ENCODE peak calls at places on chromosomes 1 and 21, in nine cellular contexts. R is GM12891, S is ovary, U is HepG2, N is GM12892, W is uterus, O is tibial nerve, C is GM12878, T is body of pancreas. H is an unnamed sample.

GRCh38 chr1:966603-967295 is 467 bp downstream of the PLEKHN1 start:
- DNase-seq in O (no peak), W (peak; percentile 45), S (no peak), N (peak; percentile 97), C (no peak), R (peak; percentile 96), U (peak; percentile 31), T (peak; percentile 78), H (peak; percentile 86)

GRCh38 chr1:156813750-156814570 is 2.7 kb downstream of the SH2D2A start:
- DNase-seq in S (peak; percentile 64), W (peak; percentile 49), T (peak; percentile 71), R (peak; percentile 76), O (peak; percentile 33), C (no peak), N (peak; percentile 78), U (peak; percentile 35), H (no peak)

GRCh38 chr1:84504580-84505021 is 1.6 kb upstream of the SPATA1 start:
- DNase-seq in C (no peak), R (no peak), W (no peak), T (no peak), U (no peak), N (no peak), O (no peak), S (no peak), H (no peak)

GRCh38 chr1:157155658-157156057 is 17.5 kb upstream of the ETV3 start:
- DNase-seq in S (peak; percentile 25), W (peak; percentile 31), R (no peak), N (no peak), O (no peak), T (no peak), C (no peak), U (peak; percentile 31), H (no peak)

GRCh38 chr1:4585216-4585615 is 69.2 kb upstream of the AJAP1 start:
- DNase-seq in N (no peak), W (no peak), U (no peak), O (no peak), R (peak; percentile 46), T (peak; percentile 17), C (no peak), S (no peak), H (no peak)

GRCh38 chr1:226444901-226445300 is 37.0 kb upstream of the PARP1 start:
- DNase-seq in O (no peak), W (no peak), C (peak; percentile 83), T (no peak), N (peak; percentile 56), R (peak; percentile 56), U (no peak), S (no peak), H (no peak)

GRCh38 chr1:168637350-168637991 is 61.1 kb downstream of the XCL1 start:
- DNase-seq in U (peak; percentile 41), W (no peak), R (no peak), S (no peak), O (no peak), N (no peak), C (no peak), T (peak; percentile 16), H (no peak)

GRCh38 chr21:33265664-33266049 is 510 bp upstream of the IL10RB start:
- DNase-seq in U (no peak), N (no peak), S (no peak), O (no peak), R (no peak), C (peak; percentile 68), T (no peak), W (no peak), H (no peak)

GRCh38 chr1:183962903-183963302 is 74.6 kb downstream of the COLGALT2 start:
- DNase-seq in U (no peak), T (no peak), C (no peak), N (no peak), W (no peak), O (no peak), S (no peak), R (no peak), H (no peak)

GRCh38 chr1:20484526-20485462 is 1.2 kb downstream of the CAMK2N1 start:
- DNase-seq in R (no peak), C (no peak), W (no peak), U (no peak), O (no peak), N (no peak), T (no peak), S (peak; percentile 53), H (no peak)

GRCh38 chr21:34526618-34527290 is 14.7 kb upstream of the KCNE1 start:
- DNase-seq in W (peak; percentile 77), R (no peak), S (peak; percentile 65), O (peak; percentile 44), N (no peak), T (peak; percentile 85), C (no peak), U (peak; percentile 96), H (peak; percentile 78)

GRCh38 chr21:36847189-36847588 is 119.3 kb downstream of the HLCS start:
- DNase-seq in N (no peak), T (no peak), O (no peak), S (no peak), W (no peak), U (peak; percentile 59), C (no peak), R (no peak), H (peak; percentile 77)

GRCh38 chr1:91076834-91077233 is 55.0 kb upstream of the ZNF644 start:
- DNase-seq in S (no peak), C (no peak), T (no peak), W (no peak), U (no peak), O (no peak), N (no peak), R (no peak), H (no peak)

GRCh38 chr1:231584117-231584516 is 42.5 kb upstream of the DISC1 start:
- DNase-seq in R (no peak), S (no peak), U (peak; percentile 47), T (no peak), W (no peak), O (no peak), C (no peak), N (no peak), H (peak; percentile 17)

GRCh38 chr1:15128520-15129313 is 24.8 kb upstream of the TMEM51 start:
- DNase-seq in C (peak; percentile 38), W (peak; percentile 50), S (peak; percentile 70), O (peak; percentile 42), T (peak; percentile 79), R (peak; percentile 81), N (peak; percentile 79), U (peak; percentile 59), H (peak; percentile 56)
- TF ChIP-seq POLR2A in C (no peak), W (no peak), S (no peak), O (no peak), T (peak; percentile 8), R (no peak), N (no peak), U (no peak), H (no peak)

GRCh38 chr1:89023026-89023425 is 360 bp upstream of the GBP3 start:
- DNase-seq in R (no peak), T (no peak), U (no peak), O (no peak), C (no peak), S (no peak), N (no peak), W (no peak), H (no peak)

GRCh38 chr1:89025928-89026327 is 3.3 kb upstream of the GBP3 start:
- DNase-seq in R (no peak), O (no peak), N (no peak), W (no peak), T (no peak), S (no peak), U (no peak), C (no peak), H (no peak)

GRCh38 chr1:89022167-89022959 is at the start of gene GBP3:
- DNase-seq in S (no peak), O (no peak), T (no peak), W (no peak), U (no peak), C (peak; percentile 33), N (no peak), R (no peak), H (no peak)
- TF ChIP-seq POLR2A in S (no peak), O (no peak), T (no peak), W (peak; percentile 15), U (no peak), C (no peak), N (no peak), R (no peak), H (no peak)

GRCh38 chr1:102942324-102942723 is 166.0 kb downstream of the COL11A1 start:
- DNase-seq in T (no peak), R (no peak), N (no peak), O (no peak), U (no peak), S (no peak), W (no peak), C (no peak), H (no peak)

GRCh38 chr1:102937401-102937800 is 170.9 kb downstream of the COL11A1 start:
- DNase-seq in W (no peak), C (no peak), T (no peak), S (no peak), N (no peak), U (no peak), O (no peak), R (no peak), H (no peak)

DNA sequence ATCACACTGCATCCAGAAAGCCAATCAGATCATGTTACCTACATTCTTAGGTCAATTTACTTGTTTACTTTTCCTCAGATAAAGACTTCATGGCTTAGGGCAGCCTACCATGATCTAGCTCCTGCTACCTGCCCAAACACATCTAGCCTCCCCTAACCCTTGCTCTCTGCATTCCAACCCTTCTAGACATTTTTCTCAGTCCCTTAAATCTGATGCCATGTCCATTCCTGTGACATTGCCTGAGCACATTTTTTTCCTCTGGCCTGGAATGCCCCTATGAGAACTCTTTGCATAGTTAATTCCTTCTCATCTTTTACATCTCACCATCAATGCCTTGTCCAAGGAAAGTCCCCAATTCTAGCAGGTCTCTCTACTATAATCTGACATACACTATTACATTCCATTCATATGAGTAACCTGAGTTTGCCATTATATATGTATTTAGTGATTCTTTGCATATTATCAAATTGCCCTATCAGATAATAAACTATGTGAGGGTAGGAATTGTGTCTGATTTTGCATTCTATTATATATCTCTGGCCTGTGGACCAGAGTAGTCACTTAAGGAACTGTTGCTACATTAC is 166.9 kb downstream of the COL11A1 start:
- DNase-seq in R (no peak), C (no peak), W (no peak), T (no peak), N (no peak), U (no peak), S (no peak), O (no peak), H (no peak)
- TF ChIP-seq POLR2A in R (no peak), C (no peak), W (no peak), T (no peak), N (no peak), U (no peak), S (no peak), O (no peak), H (no peak)

DNA sequence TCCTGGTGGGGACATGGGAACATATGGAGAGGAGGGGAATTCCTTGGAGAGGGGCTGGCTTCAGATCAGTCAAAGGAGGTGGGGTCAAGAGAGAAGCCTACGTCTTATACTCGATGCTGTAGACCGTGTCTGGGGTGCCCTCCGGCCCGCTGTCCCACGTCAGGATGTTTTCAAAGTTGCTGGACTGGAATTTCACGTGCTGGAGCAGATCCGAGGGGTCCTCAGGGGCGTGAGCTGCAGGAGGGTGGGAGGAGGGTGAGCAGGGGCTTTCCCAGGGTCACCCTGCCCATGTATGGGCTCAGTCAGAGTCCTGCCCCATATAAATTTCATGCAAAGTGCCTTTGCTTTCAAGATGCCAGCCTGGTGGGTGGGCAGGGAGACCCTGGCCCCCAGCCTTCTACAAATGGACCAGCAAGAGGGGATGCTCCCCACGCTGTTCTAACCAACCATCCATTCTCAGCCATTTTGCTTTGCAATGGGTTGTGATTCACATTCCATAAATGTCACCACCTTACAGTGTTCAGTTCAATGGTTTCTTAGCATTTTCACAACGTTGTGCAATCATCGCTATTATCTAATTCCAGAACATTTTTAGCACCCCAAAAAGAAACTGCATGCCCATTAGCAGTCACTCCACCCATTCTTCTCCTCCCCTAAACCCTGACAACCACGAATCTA is 4.3 kb downstream of the IL22RA1 start:
- DNase-seq in T (no peak), R (no peak), C (no peak), S (no peak), O (no peak), U (no peak), W (no peak), N (no peak), H (no peak)
- TF ChIP-seq POLR2A in T (no peak), R (no peak), C (no peak), S (no peak), O (no peak), U (no peak), W (no peak), N (no peak), H (no peak)